ENCODE peak calls at places on chromosomes 7 and 10, in ten cellular contexts. C, B, W, G, R, U, X, D, J and H are unnamed samples.

GRCh38 chr7:36682102-36682501 is 42.2 kb downstream of the AOAH start:
- DNase-seq in U (no peak), C (no peak), D (no peak), X (no peak), B (no peak), G (no peak), W (no peak), R (no peak), J (no peak), H (no peak)

GRCh38 chr10:101120520-101120883 is 10.6 kb upstream of the TLX1 start:
- DNase-seq in X (no peak), B (no peak), R (no peak), U (no peak), D (no peak), C (no peak), W (no peak), G (no peak), J (no peak), H (no peak)

GRCh38 chr7:104931181-104931781 is 82.7 kb upstream of the KMT2E start:
- DNase-seq in B (no peak), X (no peak), R (no peak), W (peak), J (no peak), U (no peak), C (peak), G (peak), D (no peak), H (no peak)

GRCh38 chr10:34001087-34001580 is 666.7 kb upstream of the NRP1 start:
- DNase-seq in R (no peak), G (no peak), J (peak), W (no peak), U (no peak), D (no peak), B (no peak), X (no peak), C (no peak), H (no peak)

GRCh38 chr7:36032362-36032818 is 120.7 kb upstream of the EEPD1 start:
- DNase-seq in X (no peak), W (no peak), B (no peak), G (no peak), C (no peak), J (no peak), R (no peak), D (no peak), U (no peak), H (peak)

GRCh38 chr7:15889501-15889900 is 203.0 kb upstream of the MEOX2 start:
- DNase-seq in J (no peak), D (peak), B (no peak), C (peak), R (peak), X (no peak), G (no peak), U (peak), W (no peak), H (peak)

GRCh38 chr7:110771717-110772116 is 319.2 kb upstream of the LRRN3 start:
- DNase-seq in G (no peak), X (no peak), D (no peak), C (no peak), J (no peak), B (no peak), U (no peak), W (no peak), R (no peak), H (no peak)

GRCh38 chr10:129771576-129772471 is 192.2 kb downstream of the EBF3 start:
- DNase-seq in C (no peak), U (no peak), G (peak), B (no peak), D (no peak), X (no peak), R (no peak), W (no peak), J (no peak), H (no peak)

GRCh38 chr10:6409982-6410694 is 169.9 kb downstream of the PRKCQ start:
- DNase-seq in B (no peak), C (peak), U (no peak), G (no peak), W (no peak), R (peak), X (peak), D (no peak), J (no peak), H (peak)

GRCh38 chr7:30146127-30146612 is 11.4 kb downstream of the MTURN start:
- DNase-seq in W (peak), B (no peak), C (no peak), X (no peak), U (no peak), J (peak), R (no peak), G (no peak), D (no peak), H (no peak)

GRCh38 chr10:93471110-93471651 is 11.0 kb downstream of the MYOF start:
- DNase-seq in J (no peak), G (no peak), D (peak), B (no peak), W (no peak), C (no peak), X (peak), U (peak), R (peak), H (peak)

GRCh38 chr7:24381919-24382505 is 98.0 kb downstream of the NPY start:
- DNase-seq in R (peak), X (no peak), W (peak), U (peak), G (no peak), C (peak), D (no peak), J (peak), B (no peak), H (peak)

GRCh38 chr7:112743811-112744210 is 46.4 kb downstream of the TMEM168 start:
- DNase-seq in C (peak), G (no peak), D (no peak), U (no peak), B (no peak), W (peak), R (no peak), J (no peak), X (no peak), H (no peak)

GRCh38 chr7:138459300-138460175 is 521 bp upstream of the TRIM24 start:
- DNase-seq in U (peak), J (peak), D (peak), G (peak), B (peak), R (peak), X (peak), W (peak), C (peak), H (no peak)

GRCh38 chr10:77716943-77717735 is 79.5 kb upstream of the KCNMA1 start:
- DNase-seq in B (no peak), D (no peak), R (no peak), G (no peak), C (no peak), X (no peak), U (no peak), J (no peak), W (no peak), H (peak)

GRCh38 chr10:132846631-132847415 is 60.9 kb upstream of the NKX6-2 start:
- DNase-seq in W (no peak), D (no peak), R (no peak), B (peak), J (no peak), G (no peak), C (no peak), U (no peak), X (no peak), H (no peak)

GRCh38 chr7:100171087-100171681 is 2.8 kb upstream of the GAL3ST4 start:
- DNase-seq in C (peak), R (no peak), U (no peak), D (no peak), W (peak), B (no peak), G (no peak), X (no peak), J (peak), H (no peak)

GRCh38 chr7:151276651-151277590 is 28.4 kb upstream of the SMARCD3 start:
- DNase-seq in X (peak), D (peak), G (peak), B (no peak), C (peak), U (peak), W (peak), R (peak), J (peak), H (peak)

GRCh38 chr10:127046975-127047877 is 142.0 kb downstream of the DOCK1 start:
- DNase-seq in B (no peak), D (no peak), J (no peak), X (no peak), R (peak), U (no peak), W (no peak), C (no peak), G (no peak), H (peak)

GRCh38 chr10:92479541-92479940 is 94.4 kb downstream of the IDE start:
- DNase-seq in C (peak), W (no peak), B (no peak), G (no peak), U (no peak), D (no peak), J (no peak), R (no peak), X (no peak), H (no peak)

GRCh38 chr10:62980697-62981495 is 152.2 kb upstream of the NRBF2 start:
- DNase-seq in G (no peak), B (no peak), R (no peak), C (no peak), X (no peak), J (no peak), D (no peak), W (no peak), U (peak), H (no peak)

GRCh38 chr7:157490465-157490912 is 153.7 kb downstream of the DNAJB6 start:
- DNase-seq in W (no peak), C (no peak), X (no peak), D (no peak), B (no peak), G (no peak), U (peak), R (peak), J (peak), H (no peak)

GRCh38 chr7:151853896-151854807 is 22.8 kb downstream of the PRKAG2 start:
- DNase-seq in U (no peak), R (no peak), C (no peak), W (peak), B (no peak), J (no peak), X (no peak), G (no peak), D (no peak), H (no peak)

GRCh38 chr10:101451589-101452190 is 97.7 kb downstream of the BTRC start:
- DNase-seq in C (no peak), R (no peak), X (no peak), G (no peak), J (no peak), D (no peak), B (no peak), W (no peak), U (no peak), H (no peak)

GRCh38 chr7:1794888-1795542 is 124.9 kb downstream of the ELFN1 start:
- DNase-seq in R (peak), B (no peak), J (no peak), G (no peak), U (no peak), X (no peak), C (no peak), W (no peak), D (peak), H (no peak)
- TF ChIP-seq CTCF in R (peak), B (no peak), J (peak), G (no peak), U (no peak), X (peak), C (peak), W (peak), D (peak), H (peak)

GRCh38 chr10:69451209-69451783 is at the start of gene TSPAN15:
- DNase-seq in G (peak), R (peak), X (no peak), U (peak), D (no peak), W (peak), J (peak), C (peak), B (peak), H (peak)

GRCh38 chr10:69452676-69453415 is 1.6 kb downstream of the TSPAN15 start:
- DNase-seq in X (no peak), C (no peak), J (no peak), G (no peak), B (no peak), U (no peak), R (no peak), D (no peak), W (no peak), H (no peak)

GRCh38 chr10:69446650-69447151 is 4.6 kb upstream of the TSPAN15 start:
- DNase-seq in W (no peak), D (peak), J (peak), C (no peak), R (peak), G (no peak), U (peak), X (peak), B (no peak), H (peak)

GRCh38 chr10:69451784-69452251 is 553 bp downstream of the TSPAN15 start:
- DNase-seq in C (peak), G (peak), X (no peak), U (no peak), J (no peak), D (no peak), R (no peak), B (no peak), W (peak), H (no peak)

DNA sequence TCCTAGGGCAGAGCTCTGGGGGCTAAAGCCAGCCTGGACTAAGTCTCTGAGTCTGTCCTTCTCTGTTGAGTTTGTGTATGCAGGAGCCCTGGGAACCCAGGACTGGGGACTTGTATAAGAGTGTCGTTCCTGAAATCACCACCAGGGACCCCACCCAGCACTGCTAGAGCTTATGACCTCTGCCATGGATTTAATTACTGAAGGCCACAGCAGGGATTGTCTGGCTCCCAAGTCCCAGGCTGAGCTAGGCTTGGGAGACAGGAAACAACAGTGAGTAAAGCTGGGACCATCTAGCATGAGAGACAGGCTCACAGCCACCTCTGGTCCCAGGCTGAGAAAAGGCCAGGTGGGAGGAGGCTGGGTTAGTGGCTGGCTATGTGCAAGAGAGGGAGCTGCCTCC is 1.4 kb upstream of the TSPAN15 start:
- DNase-seq in D (peak), R (peak), W (peak), B (no peak), G (peak), J (peak), X (no peak), C (peak), U (peak), H (peak)
- TF ChIP-seq CTCF in D (peak), R (peak), W (peak), B (peak), G (peak), J (peak), X (peak), C (peak), U (no peak), H (peak)

DNA sequence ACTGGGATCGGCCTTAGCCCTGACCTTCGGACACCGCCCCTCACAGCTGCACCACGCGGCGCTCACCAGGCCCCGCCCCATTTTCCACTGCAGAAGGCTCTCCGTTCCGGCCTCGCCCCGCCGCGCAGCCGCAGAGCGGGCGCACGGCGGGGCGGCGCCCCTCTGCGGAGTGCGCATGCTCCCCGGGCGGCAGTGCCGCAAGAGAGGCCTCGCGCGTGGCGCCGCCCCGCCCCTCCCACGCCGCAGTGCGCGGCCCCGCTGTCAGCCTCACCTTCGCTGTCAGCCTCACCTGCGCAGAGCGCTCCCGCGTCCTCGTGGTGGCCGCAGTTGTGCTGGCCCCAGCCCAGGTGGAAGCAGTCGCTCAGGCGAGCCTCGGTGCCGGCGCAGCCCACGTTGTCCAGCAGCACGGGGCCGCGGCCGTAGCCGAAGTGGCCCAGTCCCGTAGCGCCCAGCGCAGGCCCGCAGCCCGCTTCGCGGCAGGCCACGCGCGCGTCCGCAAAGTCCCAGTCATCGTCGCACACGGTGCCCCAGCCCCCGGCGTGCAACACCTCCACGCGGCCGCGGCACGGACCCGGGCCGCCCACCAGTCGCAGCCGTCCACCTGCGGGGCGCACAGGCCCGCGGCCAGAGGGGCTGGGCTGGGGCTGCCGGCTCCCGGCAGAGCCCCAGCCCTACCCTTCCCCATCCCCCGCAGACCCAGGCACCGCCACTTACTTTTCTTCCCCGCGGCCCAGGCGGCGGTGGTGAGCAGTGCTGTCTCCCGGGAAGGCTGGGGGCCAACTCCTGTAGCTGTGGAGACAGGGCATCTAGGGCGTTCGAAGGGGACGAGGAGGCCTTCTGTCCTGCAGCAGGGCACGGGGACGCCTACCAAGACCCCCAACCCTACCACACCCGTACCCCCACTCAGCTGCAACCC is 16.1 kb downstream of the SSC4D start:
- DNase-seq in U (peak), C (peak), W (peak), J (peak), G (peak), B (peak), R (peak), X (peak), D (peak), H (peak)
- TF ChIP-seq CTCF in U (no peak), C (no peak), W (no peak), J (no peak), G (no peak), B (no peak), R (no peak), X (no peak), D (no peak), H (no peak)

GRCh38 chr7:155298834-155299538 is 1.3 kb downstream of the INSIG1 start:
- DNase-seq in W (peak), C (peak), R (peak), U (peak), D (peak), X (peak), G (peak), B (peak), J (peak), H (peak)
- TF ChIP-seq CTCF in W (no peak), C (no peak), R (no peak), U (no peak), D (no peak), X (no peak), G (no peak), B (no peak), J (no peak), H (peak)

GRCh38 chr7:107210400-107210799 is 41.6 kb downstream of the HBP1 start:
- DNase-seq in G (no peak), J (no peak), R (no peak), D (no peak), C (peak), U (no peak), W (no peak), B (no peak), X (no peak), H (no peak)

GRCh38 chr7:107213945-107214344 is 45.1 kb downstream of the HBP1 start:
- DNase-seq in B (no peak), D (no peak), J (no peak), U (no peak), G (no peak), W (no peak), X (no peak), R (no peak), C (no peak), H (no peak)

GRCh38 chr7:107212719-107213118 is 43.9 kb downstream of the HBP1 start:
- DNase-seq in C (no peak), R (no peak), X (no peak), J (no peak), W (no peak), D (no peak), U (no peak), G (no peak), B (no peak), H (no peak)

GRCh38 chr7:107209565-107209964 is 40.8 kb downstream of the HBP1 start:
- DNase-seq in C (no peak), U (no peak), B (no peak), R (no peak), W (no peak), G (no peak), J (no peak), D (no peak), X (no peak), H (no peak)

DNA sequence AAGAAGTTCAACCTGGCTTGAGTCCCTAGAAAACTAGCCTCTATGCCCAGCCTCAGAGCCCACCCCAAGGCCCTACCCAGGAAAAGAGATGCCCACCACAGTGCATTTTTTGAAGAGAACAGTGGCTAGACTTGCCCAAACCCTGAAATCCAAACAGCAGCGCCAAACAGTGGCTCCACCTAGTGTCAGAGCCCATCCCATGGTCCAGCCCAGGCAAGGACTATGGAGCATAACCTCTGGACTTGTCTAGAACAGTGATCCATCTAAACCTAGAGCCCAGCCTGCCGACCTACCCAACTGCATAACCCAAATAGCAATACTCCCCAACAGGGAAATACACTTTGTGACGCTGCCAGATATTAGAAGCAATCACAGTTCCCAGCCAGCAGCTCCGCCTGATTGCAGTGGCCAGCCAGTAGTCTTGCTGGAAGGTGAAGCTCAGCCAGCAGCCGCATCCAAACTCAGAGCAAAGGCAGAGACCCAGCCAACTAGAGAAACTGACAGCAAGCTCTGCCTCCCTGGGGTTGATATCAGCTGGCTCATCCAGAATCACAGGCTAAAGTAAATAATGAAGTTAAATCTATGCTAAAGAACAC is 44.5 kb downstream of the HBP1 start:
- DNase-seq in U (no peak), J (no peak), G (no peak), X (no peak), W (no peak), R (no peak), B (no peak), C (no peak), D (no peak), H (peak)
- TF ChIP-seq CTCF in U (no peak), J (peak), G (no peak), X (no peak), W (no peak), R (no peak), B (no peak), C (peak), D (no peak), H (peak)

GRCh38 chr7:120591-120991 is 71.8 kb upstream of the FAM20C start:
- DNase-seq in B (no peak), C (peak), U (no peak), R (no peak), G (no peak), D (no peak), X (no peak), J (no peak), W (no peak), H (no peak)
- TF ChIP-seq CTCF in B (no peak), C (no peak), U (no peak), R (no peak), G (no peak), D (no peak), X (no peak), J (peak), W (no peak), H (no peak)